ENCODE peak calls at places on chromosomes 3 and 15, in five cellular contexts. A is activated CD4-positive, CD25-positive, alpha-beta regulatory T cell; V is GM23338; Q is activated gamma-delta T cell treated with anti-CD3 and anti-CD28 coated beads, Interleukin-2, amount 50 U/mL, for 16 hours; R is T1000. I is an unnamed sample.

GRCh38 chr15:52735231-52736089 is 54.7 kb downstream of the ONECUT1 start:
- DNase-seq in A (peak; percentile 42), V (peak; percentile 94), Q (peak; percentile 62), R (peak; percentile 67), I (peak; percentile 63)

GRCh38 chr15:88606437-88606794 is 14.7 kb upstream of the AEN start:
- DNase-seq in A (no peak), V (peak; percentile 71), Q (no peak), R (no peak), I (no peak)

GRCh38 chr15:70039917-70040316 is 57.8 kb downstream of the TLE3 start:
- DNase-seq in A (no peak), V (no peak), Q (no peak), R (no peak), I (no peak)

GRCh38 chr3:195256639-195257453 is 14.1 kb downstream of the XXYLT1 start:
- DNase-seq in A (no peak), V (no peak), Q (no peak), R (no peak), I (no peak)

GRCh38 chr3:126104028-126104635 is 20.2 kb upstream of the SLC41A3 start:
- DNase-seq in A (no peak), V (no peak), Q (no peak), R (no peak), I (no peak)

GRCh38 chr15:68275165-68275746 is 2.3 kb upstream of the FEM1B start:
- DNase-seq in A (no peak), V (no peak), Q (no peak), R (no peak), I (no peak)

GRCh38 chr15:52805351-52806283 is 15.5 kb upstream of the ONECUT1 start:
- DNase-seq in A (no peak), V (peak; percentile 88), Q (no peak), R (no peak), I (no peak)

GRCh38 chr15:42955518-42955917 is 34.9 kb upstream of the TTBK2 start:
- DNase-seq in A (no peak), V (no peak), Q (no peak), R (no peak), I (no peak)

GRCh38 chr3:112096176-112096575 is 10.0 kb downstream of the C3orf52 start:
- DNase-seq in A (no peak), V (no peak), Q (no peak), R (no peak), I (no peak)

GRCh38 chr3:37990527-37990926 is at the start of gene VILL:
- DNase-seq in A (no peak), V (no peak), Q (no peak), R (no peak), I (no peak)

GRCh38 chr3:87335931-87336330 is 59.5 kb upstream of the POU1F1 start:
- DNase-seq in A (no peak), V (no peak), Q (no peak), R (no peak), I (no peak)

GRCh38 chr15:80404719-80405553 is 754 bp downstream of the ARNT2 start:
- DNase-seq in A (no peak), V (peak; percentile 67), Q (no peak), R (no peak), I (no peak)

GRCh38 chr3:8970971-8971589 is 7.8 kb upstream of the RAD18 start:
- DNase-seq in A (peak; percentile 65), V (peak; percentile 71), Q (peak; percentile 56), R (peak; percentile 55), I (peak; percentile 46)

GRCh38 chr3:111761309-111761795 is 97.7 kb upstream of the PHLDB2 start:
- DNase-seq in A (no peak), V (no peak), Q (no peak), R (no peak), I (no peak)

GRCh38 chr3:66904336-66904735 is 93.8 kb upstream of the KBTBD8 start:
- DNase-seq in A (no peak), V (no peak), Q (no peak), R (no peak), I (no peak)

GRCh38 chr3:58581328-58582091 is 4.3 kb upstream of the FAM107A start:
- DNase-seq in A (no peak), V (peak; percentile 75), Q (no peak), R (no peak), I (no peak)

GRCh38 chr3:112763258-112763657 is 83.4 kb downstream of the CD200R1L start:
- DNase-seq in A (no peak), V (no peak), Q (no peak), R (no peak), I (no peak)

GRCh38 chr3:47579875-47580274 is 1.2 kb upstream of the CSPG5 start:
- DNase-seq in A (no peak), V (no peak), Q (no peak), R (no peak), I (no peak)

GRCh38 chr3:116139607-116140006 is 305.7 kb downstream of the LSAMP start:
- DNase-seq in A (no peak), V (no peak), Q (no peak), R (no peak), I (no peak)

GRCh38 chr3:66453525-66454463 is 47.0 kb downstream of the LRIG1 start:
- DNase-seq in A (no peak), V (no peak), Q (no peak), R (no peak), I (no peak)

GRCh38 chr3:151770941-151771340 is 37.2 kb downstream of the AADACL2 start:
- DNase-seq in A (no peak), V (no peak), Q (no peak), R (no peak), I (peak; percentile 33)

GRCh38 chr15:67399925-67400324 is 121.0 kb upstream of the C15orf61 start:
- DNase-seq in A (no peak), V (no peak), Q (no peak), R (no peak), I (no peak)

GRCh38 chr3:36908647-36909180 is 36.1 kb downstream of the TRANK1 start:
- DNase-seq in A (no peak), V (no peak), Q (no peak), R (no peak), I (no peak)

GRCh38 chr15:26887926-26888666 is 21.2 kb downstream of the GABRA5 start:
- DNase-seq in A (no peak), V (no peak), Q (no peak), R (no peak), I (no peak)

GRCh38 chr3:27458929-27459328 is 25.3 kb downstream of the SLC4A7 start:
- DNase-seq in A (no peak), V (no peak), Q (no peak), R (no peak), I (no peak)

GRCh38 chr3:125109541-125109925 is 53.7 kb upstream of the HEG1 start:
- DNase-seq in A (no peak), V (no peak), Q (no peak), R (no peak), I (no peak)

GRCh38 chr3:73687081-73688004 is 62.6 kb upstream of the PDZRN3 start:
- DNase-seq in A (no peak), V (no peak), Q (no peak), R (no peak), I (no peak)

GRCh38 chr3:46576899-46577298 is 10.8 kb upstream of the LRRC2 start:
- DNase-seq in A (no peak), V (peak; percentile 97), Q (no peak), R (no peak), I (no peak)

GRCh38 chr3:177440456-177441105 is 243.3 kb upstream of the TBL1XR1 start:
- DNase-seq in A (no peak), V (no peak), Q (no peak), R (no peak), I (no peak)